ENCODE peak calls at places on chromosomes 7 and 10, in four cellular contexts. Q is mesendoderm, D is IMR-90, C is neuronal stem cell. O is an unnamed sample.

GRCh38 chr10:121812031-121812430 is 115.8 kb downstream of the ATE1 start:
- DNase-seq in Q (no peak), D (no peak), C (no peak), O (no peak)

GRCh38 chr10:116836087-116836486 is 13.2 kb upstream of the ENO4 start:
- DNase-seq in Q (peak; percentile 94), D (no peak), C (peak; percentile 72), O (no peak)

GRCh38 chr7:92763636-92764423 is 72.5 kb downstream of the CDK6 start:
- DNase-seq in Q (peak; percentile 90), D (peak; percentile 81), C (no peak), O (peak; percentile 85)

GRCh38 chr10:3665316-3665908 is 119.6 kb downstream of the KLF6 start:
- DNase-seq in Q (no peak), D (no peak), C (no peak), O (no peak)

GRCh38 chr10:128709975-128710794 is 584.0 kb upstream of the MKI67 start:
- DNase-seq in Q (no peak), D (no peak), C (no peak), O (no peak)

GRCh38 chr7:147249956-147250355 is 1133.4 kb downstream of the CNTNAP2 start:
- DNase-seq in Q (peak; percentile 34), D (no peak), C (no peak), O (no peak)

GRCh38 chr10:50541921-50542320 is 81.8 kb downstream of the SGMS1 start:
- DNase-seq in Q (no peak), D (no peak), C (no peak), O (no peak)

GRCh38 chr10:17737021-17737965 is 14.7 kb upstream of the TMEM236 start:
- DNase-seq in Q (peak; percentile 26), D (peak; percentile 55), C (peak; percentile 15), O (peak; percentile 33)

GRCh38 chr7:151891182-151891581 is 14.3 kb upstream of the PRKAG2 start:
- DNase-seq in Q (no peak), D (no peak), C (no peak), O (no peak)

GRCh38 chr7:148485618-148486017 is 104.9 kb upstream of the C7orf33 start:
- DNase-seq in Q (no peak), D (no peak), C (no peak), O (peak; percentile 3)

GRCh38 chr10:14879801-14880193 is 1.1 kb downstream of the SUV39H2 start:
- DNase-seq in Q (no peak), D (no peak), C (no peak), O (no peak)

GRCh38 chr7:70000747-70001348 is 402.6 kb downstream of the AUTS2 start:
- DNase-seq in Q (no peak), D (no peak), C (no peak), O (no peak)

GRCh38 chr10:83603708-83604107 is 535.6 kb upstream of the GHITM start:
- DNase-seq in Q (peak; percentile 36), D (no peak), C (no peak), O (peak; percentile 74)

GRCh38 chr10:47264797-47265281 is 35.2 kb upstream of the GDF10 start:
- DNase-seq in Q (peak; percentile 14), D (no peak), C (no peak), O (no peak)

GRCh38 chr7:143248781-143249354 is 14.4 kb upstream of the GSTK1 start:
- DNase-seq in Q (no peak), D (no peak), C (no peak), O (no peak)

DNA sequence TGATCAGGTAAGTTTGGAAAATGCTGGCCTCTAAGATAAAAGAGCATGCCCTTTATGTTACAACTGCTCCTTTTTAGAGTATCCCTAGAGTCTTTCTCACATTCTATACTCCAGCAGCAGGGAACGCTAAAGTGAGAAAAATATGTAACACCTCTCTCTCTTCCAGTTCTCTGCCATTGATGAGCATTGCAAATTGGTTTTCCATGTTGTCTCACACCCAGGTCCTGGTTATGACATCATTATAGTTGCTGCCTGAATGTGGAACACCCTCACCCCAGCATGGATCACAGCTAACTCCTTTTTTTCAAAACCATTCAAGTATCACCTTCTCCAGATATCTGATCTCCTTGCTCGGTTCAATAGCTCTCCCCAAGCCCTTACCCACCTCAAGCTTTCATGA is 84.4 kb downstream of the DGKI start:
- DNase-seq in Q (peak; percentile 64), D (no peak), C (no peak), O (no peak)
- H3K23ac ChIP-seq in Q (no peak overlapping the region), D (no peak overlapping the region), C (no peak overlapping the region), O (no peak overlapping the region)

GRCh38 chr10:35872666-35873065 is 230.6 kb upstream of the FZD8 start:
- DNase-seq in Q (no peak), D (no peak), C (no peak), O (no peak)
- H3K18ac ChIP-seq in Q (peak overlapping the region; percentile 52), D (no peak overlapping the region), C (no peak overlapping the region), O (peak overlapping the region; percentile 37)

GRCh38 chr10:67771200-67771599 is 66.8 kb downstream of the DNAJC12 start:
- DNase-seq in Q (no peak), D (no peak), C (no peak), O (no peak)
- H3K23ac ChIP-seq in Q (no peak overlapping the region), D (no peak overlapping the region), C (no peak overlapping the region), O (no peak overlapping the region)

GRCh38 chr7:127586346-127586745 is 950 bp upstream of the GCC1 start:
- DNase-seq in Q (peak; percentile 81), D (no peak), C (no peak), O (no peak)

GRCh38 chr7:127581716-127582115 is 3.7 kb downstream of the GCC1 start:
- DNase-seq in Q (no peak), D (no peak), C (no peak), O (peak; percentile 16)

GRCh38 chr7:127582361-127582760 is 3.0 kb downstream of the GCC1 start:
- DNase-seq in Q (no peak), D (no peak), C (no peak), O (no peak)

GRCh38 chr7:127585044-127585953 is at the start of gene GCC1:
- DNase-seq in Q (peak; percentile 92), D (peak; percentile 87), C (peak; percentile 88), O (peak; percentile 91)

DNA sequence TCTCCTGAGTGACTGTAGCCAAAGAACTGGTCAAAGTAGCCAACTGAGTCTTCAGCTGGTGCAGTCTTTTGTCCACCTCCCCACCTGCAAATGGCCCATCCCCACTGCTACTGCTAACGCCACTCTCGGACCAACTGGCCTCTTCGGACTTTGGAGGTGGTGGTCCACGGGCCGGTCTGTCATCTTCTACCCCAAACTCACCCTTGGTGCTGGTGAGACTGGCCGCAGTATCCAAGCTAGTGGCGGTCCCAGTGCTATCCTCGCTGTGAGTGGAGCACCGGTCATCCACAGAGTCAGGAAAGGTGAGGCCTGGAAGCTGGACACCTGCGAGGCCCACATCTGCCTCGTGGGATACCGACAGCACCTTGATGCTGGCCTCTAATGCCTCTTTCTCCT is 750 bp downstream of the GCC1 start:
- DNase-seq in Q (no peak), D (no peak), C (no peak), O (no peak)
- H3K18ac ChIP-seq in Q (no peak overlapping the region), D (no peak overlapping the region), C (no peak overlapping the region), O (no peak overlapping the region)

GRCh38 chr7:108055541-108056135 is 52.7 kb upstream of the LAMB1 start:
- DNase-seq in Q (no peak), D (no peak), C (no peak), O (no peak)
- H3K23ac ChIP-seq in Q (no peak overlapping the region), D (no peak overlapping the region), C (no peak overlapping the region), O (no peak overlapping the region)

DNA sequence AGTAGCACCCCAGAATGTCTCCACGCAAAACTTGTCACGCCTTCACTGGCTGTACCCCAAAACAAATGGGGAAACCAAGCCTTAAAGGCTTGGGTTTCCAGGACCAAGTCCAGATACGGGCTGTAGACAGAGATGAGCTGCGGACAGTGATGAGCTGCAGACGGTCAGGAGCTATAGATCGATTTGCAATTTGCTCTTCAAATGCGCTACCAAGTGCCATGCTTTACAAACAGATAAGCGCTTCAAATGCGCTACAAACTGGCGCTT is 658 bp upstream of the SGCE start:
- DNase-seq in Q (no peak), D (no peak), C (no peak), O (no peak)
- H3K18ac ChIP-seq in Q (no peak overlapping the region), D (no peak overlapping the region), C (peak overlapping the region; percentile 20), O (no peak overlapping the region)

GRCh38 chr7:21753071-21753470 is 192.6 kb downstream of the CDCA7L start:
- DNase-seq in Q (peak; percentile 52), D (no peak), C (no peak), O (no peak)

GRCh38 chr7:21758286-21758685 is 187.4 kb downstream of the CDCA7L start:
- DNase-seq in Q (no peak), D (no peak), C (no peak), O (no peak)

GRCh38 chr7:21754963-21755362 is 190.7 kb downstream of the CDCA7L start:
- DNase-seq in Q (peak; percentile 23), D (no peak), C (no peak), O (no peak)

GRCh38 chr7:21762469-21762868 is 183.2 kb downstream of the CDCA7L start:
- DNase-seq in Q (no peak), D (no peak), C (no peak), O (no peak)

GRCh38 chr7:21757537-21758282 is 188.0 kb downstream of the CDCA7L start:
- DNase-seq in Q (peak; percentile 26), D (no peak), C (no peak), O (no peak)
- H3K23ac ChIP-seq in Q (no peak overlapping the region), D (no peak overlapping the region), C (no peak overlapping the region), O (no peak overlapping the region)

DNA sequence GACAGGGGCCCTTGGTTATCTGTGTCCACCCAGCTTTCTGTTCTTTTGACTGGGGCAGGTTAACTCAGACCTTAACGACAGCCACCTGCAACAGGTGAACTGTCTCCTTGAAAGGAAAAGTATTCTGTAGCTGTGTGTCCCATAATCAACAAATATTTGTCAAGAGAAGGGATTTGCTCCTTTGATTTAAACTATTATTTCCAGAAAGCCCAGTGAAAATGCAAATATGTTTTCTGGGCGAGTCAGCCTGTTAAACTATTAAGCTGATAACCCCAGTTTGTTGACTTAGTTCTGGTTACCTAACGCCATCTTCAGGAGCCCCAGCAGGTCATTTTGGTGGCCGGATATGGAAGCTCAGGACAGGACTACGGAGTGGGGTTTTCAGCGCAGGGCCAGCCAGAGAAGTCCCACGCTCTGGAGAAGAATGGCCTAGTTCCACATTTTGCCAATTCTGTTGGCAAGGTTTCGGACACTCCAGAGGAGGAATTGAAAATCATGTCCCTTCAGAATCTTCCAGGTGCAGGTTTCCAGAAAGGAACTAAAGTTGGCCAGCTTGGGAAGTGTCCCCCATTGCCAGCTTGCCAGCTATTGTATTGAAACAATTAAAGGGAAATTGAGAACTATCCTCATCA is 54.5 kb downstream of the ADRA2A start:
- DNase-seq in Q (peak; percentile 17), D (no peak), C (no peak), O (no peak)
- H3K18ac ChIP-seq in Q (no peak overlapping the region), D (no peak overlapping the region), C (no peak overlapping the region), O (no peak overlapping the region)

GRCh38 chr10:125967533-125967932 is 71.2 kb downstream of the FANK1 start:
- DNase-seq in Q (no peak), D (no peak), C (no peak), O (no peak)
- H3K23ac ChIP-seq in Q (no peak overlapping the region), D (no peak overlapping the region), C (no peak overlapping the region), O (no peak overlapping the region)